ENCODE peak calls at places on chromosomes 3 and 15, in four cellular contexts. S, F, N and C are unnamed samples.

GRCh38 chr15:91694131-91694828 is 159.2 kb upstream of the SLCO3A1 start:
- DNase-seq in F (no peak), N (peak; percentile 51), S (peak; percentile 78), C (no peak)

GRCh38 chr3:24363242-24363641 is 131.4 kb downstream of the THRB start:
- DNase-seq in S (no peak), N (no peak), F (no peak), C (no peak)

GRCh38 chr15:59251001-59251845 is 44.6 kb downstream of the LDHAL6B start:
- DNase-seq in F (no peak), N (no peak), S (no peak), C (no peak)

GRCh38 chr15:73368301-73369072 is at the start of gene HCN4:
- DNase-seq in F (no peak), N (no peak), S (no peak), C (no peak)

GRCh38 chr3:120093119-120093922 is 926 bp downstream of the GSK3B start:
- DNase-seq in S (no peak), N (no peak), F (peak; percentile 73), C (no peak)

GRCh38 chr15:73264881-73265280 is 103.9 kb downstream of the HCN4 start:
- DNase-seq in N (no peak), S (no peak), F (no peak), C (no peak)

GRCh38 chr3:107142171-107142570 is 235.1 kb upstream of the CCDC54 start:
- DNase-seq in S (no peak), N (no peak), F (no peak), C (no peak)

GRCh38 chr15:92806763-92807162 is 93.4 kb upstream of the CHD2 start:
- DNase-seq in F (no peak), S (no peak), N (no peak), C (no peak)

GRCh38 chr3:197394464-197395321 is 96.3 kb upstream of the DLG1 start:
- DNase-seq in S (no peak), F (peak; percentile 94), N (peak; percentile 74), C (peak; percentile 97)

GRCh38 chr3:79414821-79415220 is 353.0 kb downstream of the ROBO1 start:
- DNase-seq in S (peak; percentile 82), F (no peak), N (peak; percentile 73), C (no peak)

DNA sequence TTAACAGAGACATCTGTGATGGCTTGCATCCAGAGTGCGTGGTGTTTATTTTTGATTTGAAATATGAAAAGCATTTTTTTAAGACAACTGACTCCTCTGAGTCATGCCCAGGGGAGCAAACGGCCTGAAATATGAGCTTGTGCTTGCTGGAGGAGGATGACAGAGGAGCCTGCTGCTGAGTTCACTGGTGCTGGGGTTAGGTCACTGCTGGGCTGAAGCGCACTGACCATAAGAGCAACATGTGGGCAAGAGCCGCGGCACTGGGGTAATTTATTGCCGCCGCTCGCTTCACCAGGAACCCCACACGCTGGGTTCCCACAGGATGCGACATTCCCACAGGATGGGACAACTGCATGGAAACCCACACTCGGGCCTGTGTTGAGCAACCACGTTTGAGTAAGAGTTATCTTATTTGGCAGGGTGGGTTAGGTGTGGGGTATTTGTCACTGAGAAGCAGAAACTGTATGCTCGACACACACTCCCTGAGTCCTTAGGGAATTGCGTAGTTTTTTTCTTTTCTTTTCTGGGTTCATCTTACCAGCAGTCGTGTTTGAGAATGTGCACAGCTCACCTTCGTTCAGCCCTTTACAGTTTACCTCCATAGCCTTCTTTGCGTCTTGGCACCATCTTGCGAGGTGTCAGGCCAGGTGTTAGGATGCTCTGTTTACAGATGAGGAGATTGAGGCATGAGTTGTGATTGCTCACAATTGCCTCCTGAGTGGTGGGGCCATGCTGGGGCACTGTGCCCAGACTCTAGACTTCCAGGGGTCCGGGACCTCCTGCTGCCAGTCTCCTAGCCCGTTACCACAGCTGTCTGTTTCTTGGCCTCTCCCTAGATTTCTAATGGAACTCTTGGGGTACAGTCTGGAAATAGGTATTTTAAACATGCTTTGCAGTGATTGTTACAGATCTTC is 60.4 kb downstream of the SMAD3 start:
- DNase-seq in S (peak; percentile 92), F (peak; percentile 94), N (peak; percentile 86), C (peak; percentile 73)
- TF ChIP-seq POLR2A in S (no peak), F (peak; percentile 41), N (no peak), C (no peak)

DNA sequence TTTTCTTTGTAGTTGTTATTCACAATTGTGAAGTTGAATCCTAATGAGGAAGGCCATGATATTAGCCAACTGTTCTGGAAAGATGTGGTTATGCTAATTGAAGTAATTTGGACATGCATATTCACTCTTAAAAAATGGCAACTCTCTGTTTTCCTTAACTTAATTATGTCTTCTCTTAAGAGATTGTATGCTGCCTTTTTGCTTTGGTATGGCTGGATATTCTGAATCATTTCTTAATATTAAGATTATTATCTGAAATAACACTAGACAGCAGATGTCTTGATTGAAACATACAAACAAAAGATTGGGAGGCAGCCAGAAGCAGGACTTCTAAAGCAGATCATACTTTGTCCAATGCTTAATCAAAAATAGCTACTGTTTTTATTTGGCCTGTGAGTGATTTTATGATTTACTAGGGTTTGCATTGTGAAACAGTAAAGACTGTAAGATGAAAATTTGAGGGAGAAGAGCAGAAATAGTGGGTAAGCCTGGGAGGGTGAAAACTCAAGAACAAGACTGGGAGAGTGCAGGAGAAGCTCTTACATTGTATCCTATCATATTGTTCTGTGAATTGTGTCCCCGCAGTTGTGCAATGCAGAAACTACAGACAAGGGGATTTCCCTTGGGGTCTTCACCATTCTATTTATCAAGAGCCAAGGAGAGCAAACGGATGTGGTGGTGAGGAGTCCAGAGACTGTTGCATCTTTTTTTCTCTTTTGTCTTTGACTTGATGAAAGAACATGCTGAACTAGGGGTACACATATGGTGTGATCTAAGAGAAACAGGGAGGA is 554.8 kb downstream of the TUSC7 start:
- DNase-seq in F (peak; percentile 11), N (no peak), S (no peak), C (no peak)
- TF ChIP-seq POLR2A in F (no peak), N (no peak), S (no peak), C (no peak)

GRCh38 chr3:48428863-48429415 is 947 bp downstream of the PLXNB1 start:
- DNase-seq in S (peak; percentile 79), N (peak; percentile 51), F (peak; percentile 41), C (no peak)
- TF ChIP-seq POLR2A in S (peak; percentile 58), N (no peak), F (peak; percentile 55), C (no peak)

GRCh38 chr3:193780810-193781472 is 187.9 kb downstream of the OPA1 start:
- DNase-seq in N (peak; percentile 62), F (peak; percentile 79), S (peak; percentile 88), C (peak; percentile 92)
- TF ChIP-seq POLR2A in N (no peak), F (no peak), S (no peak), C (no peak)